ENCODE peak calls at places on chromosome 7, in five cellular contexts. S, H, N, I and R are unnamed samples.

GRCh38 chr7:100835903-100836811 is 8.8 kb upstream of the EPHB4 start:
- DNase-seq in N (no peak), H (peak; percentile 96), I (no peak), S (no peak), R (peak; percentile 98)

GRCh38 chr7:123845823-123846216 is 851 bp downstream of the HYAL4 start:
- DNase-seq in I (no peak), H (no peak), N (no peak), S (no peak), R (no peak)

GRCh38 chr7:20113423-20114027 is 103.7 kb downstream of the MACC1 start:
- DNase-seq in I (no peak), H (no peak), S (peak; percentile 65), N (no peak), R (no peak)

GRCh38 chr7:123871998-123872867 is 27.3 kb downstream of the HYAL4 start:
- DNase-seq in I (peak; percentile 55), N (peak; percentile 45), S (no peak), H (peak; percentile 21), R (peak; percentile 80)

GRCh38 chr7:142364551-142364950 is 106.7 kb upstream of the PRSS58 start:
- DNase-seq in I (no peak), S (no peak), H (no peak), N (no peak), R (no peak)

GRCh38 chr7:157664034-157664433 is 327.2 kb downstream of the DNAJB6 start:
- DNase-seq in I (no peak), S (no peak), N (no peak), H (no peak), R (no peak)

GRCh38 chr7:36686499-36686898 is 37.8 kb downstream of the AOAH start:
- DNase-seq in I (no peak), S (no peak), N (no peak), H (no peak), R (no peak)

GRCh38 chr7:117946201-117946633 is 73.0 kb upstream of the CTTNBP2 start:
- DNase-seq in S (no peak), I (no peak), H (no peak), N (no peak), R (peak; percentile 30)

GRCh38 chr7:106681815-106682495 is 21.0 kb upstream of the CCDC71L start:
- DNase-seq in N (no peak), S (no peak), H (no peak), I (no peak), R (no peak)

GRCh38 chr7:66110861-66111260 is 3.8 kb upstream of the CRCP start:
- DNase-seq in S (no peak), N (no peak), H (no peak), I (peak; percentile 48), R (peak; percentile 13)

GRCh38 chr7:16916733-16917132 is 35.0 kb upstream of the AGR3 start:
- DNase-seq in N (no peak), H (no peak), S (no peak), I (no peak), R (no peak)

GRCh38 chr7:109844362-109844761 is 1246.6 kb upstream of the LRRN3 start:
- DNase-seq in S (no peak), I (peak; percentile 5), N (no peak), H (no peak), R (peak; percentile 36)

GRCh38 chr7:122546496-122546895 is 152.4 kb downstream of the RNF133 start:
- DNase-seq in N (no peak), S (no peak), H (no peak), I (no peak), R (no peak)

GRCh38 chr7:40720401-40720800 is 585.6 kb downstream of the SUGCT start:
- DNase-seq in H (no peak), N (no peak), I (no peak), S (no peak), R (no peak)

GRCh38 chr7:2928613-2929311 is 84.7 kb upstream of the GNA12 start:
- DNase-seq in H (no peak), I (no peak), N (no peak), S (no peak), R (no peak)

GRCh38 chr7:98922392-98923107 is 44.2 kb downstream of the TRRAP start:
- DNase-seq in N (peak; percentile 33), I (peak; percentile 83), H (no peak), S (no peak), R (no peak)

GRCh38 chr7:73742753-73743641 is 4.4 kb upstream of the ABHD11 start:
- DNase-seq in S (no peak), N (no peak), H (peak; percentile 92), I (peak; percentile 85), R (peak; percentile 98)

GRCh38 chr7:93442478-93443224 is 131.9 kb downstream of the CALCR start:
- DNase-seq in H (peak; percentile 17), I (peak; percentile 26), N (peak; percentile 57), S (no peak), R (peak; percentile 86)

GRCh38 chr7:75694636-75695035 is 44.1 kb downstream of the HIP1 start:
- DNase-seq in S (no peak), I (no peak), N (peak; percentile 41), H (no peak), R (no peak)

GRCh38 chr7:10300557-10300956 is 673.1 kb upstream of the PHF14 start:
- DNase-seq in S (no peak), N (no peak), H (no peak), I (no peak), R (no peak)

GRCh38 chr7:134724606-134725005 is 54.8 kb upstream of the CALD1 start:
- DNase-seq in I (peak; percentile 10), S (peak; percentile 11), H (peak; percentile 47), N (peak; percentile 55), R (peak; percentile 79)
- TF ChIP-seq CREB1 in I (no peak), S (no peak), H (no peak), N (no peak), R (no peak)

GRCh38 chr7:112279042-112279441 is 72.5 kb downstream of the ZNF277 start:
- DNase-seq in S (no peak), I (no peak), N (no peak), H (no peak), R (no peak)

GRCh38 chr7:112280267-112280666 is 73.8 kb downstream of the ZNF277 start:
- DNase-seq in I (no peak), S (no peak), N (no peak), H (no peak), R (no peak)

GRCh38 chr7:112283382-112283910 is 77.0 kb downstream of the ZNF277 start:
- DNase-seq in S (no peak), I (no peak), H (no peak), N (no peak), R (no peak)

GRCh38 chr7:112286294-112287086 is 80.0 kb downstream of the ZNF277 start:
- DNase-seq in S (peak; percentile 15), H (no peak), I (no peak), N (no peak), R (no peak)

GRCh38 chr7:112282476-112283188 is 76.1 kb downstream of the ZNF277 start:
- DNase-seq in H (no peak), S (no peak), I (no peak), N (peak; percentile 14), R (no peak)
- H4K20me1 ChIP-seq in H (no peaks in the 10 kb centered on the region), S (no peaks in the 10 kb centered on the region), I (no peaks in the 10 kb centered on the region), N (no peaks in the 10 kb centered on the region), R (peaks cover 5% of the 10 kb centered on the region)

GRCh38 chr7:128831994-128832879 is 2.0 kb downstream of the FLNC start:
- DNase-seq in S (no peak), H (no peak), I (no peak), N (peak; percentile 95), R (peak; percentile 79)
- TF ChIP-seq CREB1 in S (no peak), H (no peak), I (no peak), N (peak; percentile 24), R (no peak)

GRCh38 chr7:45104844-45105587 is 6.5 kb downstream of the TBRG4 start:
- DNase-seq in I (no peak), N (no peak), H (no peak), S (no peak), R (no peak)
- H4K20me1 ChIP-seq in I (peaks cover 22% of the 10 kb centered on the region), N (peaks cover 51% of the 10 kb centered on the region), H (peaks cover 16% of the 10 kb centered on the region), S (peaks cover 6% of the 10 kb centered on the region), R (peaks cover 57% of the 10 kb centered on the region)

DNA sequence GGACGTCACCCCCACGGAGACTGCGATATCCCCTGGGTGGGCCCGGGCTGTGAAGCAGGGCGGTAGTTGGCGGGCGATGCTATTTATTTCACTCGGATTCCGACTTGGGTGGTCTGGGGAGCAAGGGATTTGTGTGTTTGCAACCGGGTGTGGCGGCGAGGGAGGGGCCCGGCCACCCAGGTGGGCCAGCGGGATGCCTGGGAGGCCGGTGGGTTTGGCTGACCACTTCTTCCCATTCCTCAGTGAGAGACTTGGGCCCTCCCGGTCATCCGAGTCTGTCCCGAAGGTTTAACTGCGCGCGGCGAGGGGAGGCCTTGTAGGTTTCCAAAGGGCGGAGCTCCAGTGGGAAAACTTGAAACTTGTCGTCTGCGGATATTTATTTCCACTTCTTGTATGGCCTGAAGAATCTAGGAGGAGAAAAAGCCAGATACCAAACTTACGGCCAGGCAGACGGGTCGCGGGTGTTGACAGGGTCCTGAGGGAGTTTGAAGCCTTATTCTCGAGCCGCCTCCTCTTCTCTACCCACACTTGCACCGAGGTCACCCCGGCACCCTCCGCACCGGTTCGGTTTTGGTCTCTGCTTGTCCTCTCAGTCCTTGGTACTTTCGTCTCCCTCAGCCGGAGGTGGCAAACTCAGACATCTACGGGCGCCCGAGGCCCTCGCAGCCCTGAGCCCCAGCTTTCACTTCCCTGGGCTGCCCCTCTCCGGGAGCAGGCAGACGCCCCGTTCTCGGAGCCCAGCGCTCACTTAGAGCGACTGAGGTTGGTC is 17.9 kb downstream of the ZNF316 start:
- DNase-seq in I (no peak), N (peak; percentile 3), S (no peak), H (no peak), R (no peak)
- TF ChIP-seq CREB1 in I (no peak), N (no peak), S (no peak), H (no peak), R (no peak)